ENCODE peak calls at places on chromosomes 13 and 19, in nine cellular contexts. F, I, H, S, J, C, M, R and D are unnamed samples.

GRCh38 chr19:8149261-8150094 is at the start of gene FBN3:
- DNase-seq in F (no peak), I (peak), H (no peak), S (peak), J (no peak), C (no peak), M (peak), R (no peak), D (no peak)

GRCh38 chr13:94607056-94607455 is 5.4 kb downstream of the GPR180 start:
- DNase-seq in F (no peak), I (no peak), H (no peak), S (no peak), J (no peak), C (no peak), M (no peak), R (no peak), D (no peak)

GRCh38 chr13:84255226-84255625 is 373.0 kb upstream of the SLITRK1 start:
- DNase-seq in F (no peak), I (no peak), H (no peak), S (no peak), J (no peak), C (no peak), M (no peak), R (no peak), D (no peak)

GRCh38 chr19:41870401-41870873 is 6.6 kb upstream of the CD79A start:
- DNase-seq in F (no peak), I (no peak), H (no peak), S (no peak), J (no peak), C (no peak), M (no peak), R (peak), D (no peak)

GRCh38 chr13:63731896-63732295 is 2316.2 kb upstream of the PCDH20 start:
- DNase-seq in F (no peak), I (no peak), H (no peak), S (no peak), J (no peak), C (no peak), M (no peak), R (no peak), D (no peak)

GRCh38 chr13:75495938-75496337 is 14.0 kb upstream of the TBC1D4 start:
- DNase-seq in F (no peak), I (no peak), H (no peak), S (no peak), J (peak), C (no peak), M (no peak), R (peak), D (no peak)

GRCh38 chr19:31204115-31204514 is 145.1 kb downstream of the TSHZ3 start:
- DNase-seq in F (no peak), I (no peak), H (no peak), S (no peak), J (no peak), C (no peak), M (no peak), R (no peak), D (no peak)

GRCh38 chr19:948842-949496 is 23.1 kb downstream of the ARID3A start:
- DNase-seq in F (no peak), I (no peak), H (no peak), S (no peak), J (no peak), C (peak), M (no peak), R (no peak), D (no peak)

GRCh38 chr19:20259615-20260014 is 92.6 kb downstream of the ZNF486 start:
- DNase-seq in F (no peak), I (no peak), H (no peak), S (no peak), J (no peak), C (no peak), M (no peak), R (no peak), D (no peak)

GRCh38 chr19:45030825-45031224 is 8.0 kb upstream of the CLASRP start:
- DNase-seq in F (no peak), I (no peak), H (no peak), S (no peak), J (no peak), C (no peak), M (no peak), R (no peak), D (no peak)

GRCh38 chr13:69496951-69497350 is 610.7 kb upstream of the ATXN8OS start:
- DNase-seq in F (no peak), I (no peak), H (no peak), S (no peak), J (no peak), C (no peak), M (peak), R (no peak), D (no peak)

GRCh38 chr19:4369888-4370260 is 26.5 kb downstream of the MPND start:
- DNase-seq in F (peak), I (no peak), H (peak), S (peak), J (no peak), C (peak), M (no peak), R (no peak), D (no peak)

GRCh38 chr13:67023088-67023893 is 206.8 kb downstream of the PCDH9 start:
- DNase-seq in F (no peak), I (no peak), H (no peak), S (no peak), J (peak), C (no peak), M (no peak), R (peak), D (no peak)

GRCh38 chr19:7871530-7872305 is 2.5 kb downstream of the PRR36 start:
- DNase-seq in F (peak), I (peak), H (peak), S (peak), J (peak), C (peak), M (peak), R (peak), D (peak)

GRCh38 chr19:43505186-43505456 is 575 bp upstream of the PHLDB3 start:
- DNase-seq in F (no peak), I (no peak), H (no peak), S (no peak), J (no peak), C (no peak), M (no peak), R (no peak), D (no peak)

GRCh38 chr19:5308471-5309437 is 31.9 kb downstream of the PTPRS start:
- DNase-seq in F (no peak), I (peak), H (no peak), S (no peak), J (peak), C (no peak), M (peak), R (peak), D (peak)

GRCh38 chr19:5314012-5314906 is 26.4 kb downstream of the PTPRS start:
- DNase-seq in F (no peak), I (no peak), H (no peak), S (no peak), J (peak), C (no peak), M (no peak), R (peak), D (no peak)

GRCh38 chr19:14410054-14410774 is 8.9 kb downstream of the DDX39A start:
- DNase-seq in F (peak), I (no peak), H (peak), S (no peak), J (no peak), C (no peak), M (no peak), R (no peak), D (no peak)

GRCh38 chr13:52447354-52447753 is 3.1 kb downstream of the VPS36 start:
- DNase-seq in F (no peak), I (no peak), H (no peak), S (no peak), J (peak), C (no peak), M (no peak), R (no peak), D (no peak)